ENCODE peak calls at places on chromosomes 5 and 9, in seven cellular contexts. X is neural progenitor cell; T is CD8-positive, alpha-beta T cell; N is lung; F is ovary; A is A673; J is lower lobe of right lung. S is an unnamed sample.
A peak's percentile ranks its signal among the peaks of the same experiment; 100 is the strongest.

GRCh38 chr5:126972062-126972895 is 58.1 kb downstream of the MARCHF3 start:
- DNase-seq in F (no peak), N (no peak), T (peak; percentile 38), J (no peak), X (no peak), A (no peak), S (no peak)

GRCh38 chr9:36843964-36844363 is 190.1 kb downstream of the PAX5 start:
- DNase-seq in J (no peak), N (no peak), A (no peak), T (no peak), X (no peak), F (no peak), S (no peak)

GRCh38 chr9:22893196-22893843 is 446.7 kb downstream of the DMRTA1 start:
- DNase-seq in J (no peak), T (no peak), A (no peak), N (no peak), X (no peak), F (no peak), S (peak; percentile 54)

GRCh38 chr9:14987858-14988257 is 77.6 kb upstream of the FREM1 start:
- DNase-seq in J (no peak), X (no peak), N (no peak), T (no peak), A (no peak), F (no peak), S (no peak)

GRCh38 chr5:163434410-163434866 is 3.0 kb upstream of the CCNG1 start:
- DNase-seq in X (no peak), J (no peak), F (peak; percentile 19), T (no peak), A (no peak), N (no peak), S (no peak)

GRCh38 chr9:75228893-75229292 is 140.6 kb downstream of the OSTF1 start:
- DNase-seq in J (no peak), F (no peak), N (no peak), T (no peak), X (no peak), A (no peak), S (no peak)

GRCh38 chr9:127516835-127517607 is 65.7 kb downstream of the LRSAM1 start:
- DNase-seq in T (no peak), X (no peak), J (no peak), N (no peak), F (no peak), A (no peak), S (no peak)

GRCh38 chr5:138132543-138132942 is 6.7 kb downstream of the NME5 start:
- DNase-seq in X (no peak), F (no peak), N (no peak), A (no peak), J (no peak), T (no peak), S (no peak)

GRCh38 chr9:21527579-21527978 is 45.5 kb upstream of the IFNE start:
- DNase-seq in F (no peak), T (no peak), A (no peak), N (no peak), X (no peak), J (no peak), S (no peak)

GRCh38 chr5:38607396-38607795 is 51.0 kb upstream of the LIFR start:
- DNase-seq in X (no peak), N (no peak), F (peak; percentile 31), A (no peak), T (no peak), J (no peak), S (no peak)

GRCh38 chr5:38608877-38609276 is 52.4 kb upstream of the LIFR start:
- DNase-seq in A (no peak), X (no peak), N (no peak), J (no peak), F (no peak), T (no peak), S (no peak)

GRCh38 chr5:38605610-38606009 is 49.2 kb upstream of the LIFR start:
- DNase-seq in T (no peak), X (no peak), J (no peak), N (no peak), A (no peak), F (no peak), S (no peak)

GRCh38 chr5:38603691-38604090 is 47.2 kb upstream of the LIFR start:
- DNase-seq in A (no peak), N (no peak), F (no peak), T (no peak), X (no peak), J (no peak), S (no peak)

GRCh38 chr5:38607930-38608545 is 51.6 kb upstream of the LIFR start:
- DNase-seq in X (no peak), T (no peak), N (no peak), J (no peak), F (no peak), A (no peak), S (peak; percentile 66)
- H3K4me3 ChIP-seq in X (no peak overlapping the region), T (no peak overlapping the region), N (no peak overlapping the region), J (no peak overlapping the region), F (no peak overlapping the region), A (no peak overlapping the region), S (peak overlapping the region; percentile 2)

GRCh38 chr9:18060304-18060934 is 413.5 kb upstream of the ADAMTSL1 start:
- DNase-seq in J (no peak), T (no peak), X (no peak), N (no peak), F (no peak), A (no peak), S (no peak)
- TF ChIP-seq CTCF in J (no peak), T (no peak), X (peak; percentile 57), N (no peak), F (no peak), A (peak; percentile 35), S (peak; percentile 20)

GRCh38 chr9:5512658-5513452 is 2.5 kb downstream of the PDCD1LG2 start:
- DNase-seq in N (no peak), T (no peak), X (no peak), J (no peak), F (no peak), A (no peak), S (no peak)
- H3K4me3 ChIP-seq in N (no peak overlapping the region), T (no peak overlapping the region), X (no peak overlapping the region), J (no peak overlapping the region), F (no peak overlapping the region), A (no peak overlapping the region), S (no peak overlapping the region)

DNA sequence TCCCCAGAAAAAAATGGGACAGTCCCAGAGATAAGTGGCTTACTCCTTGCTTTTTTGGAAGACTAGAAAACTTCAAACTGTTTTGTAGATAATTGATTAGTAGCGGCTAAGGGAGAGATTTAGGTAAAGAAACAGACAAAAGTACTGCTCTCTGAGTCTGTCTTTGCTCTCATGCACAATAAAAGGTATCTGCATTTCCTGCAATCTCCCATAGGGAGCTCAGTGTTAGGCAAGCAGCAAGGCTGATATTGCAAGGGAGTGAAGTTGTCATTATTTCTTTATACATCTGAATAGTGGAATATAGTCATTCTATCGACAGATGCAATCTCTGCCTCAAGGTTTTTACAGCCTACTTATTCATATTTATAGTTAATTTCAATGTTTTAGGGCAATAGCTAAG is 54.9 kb upstream of the CAMK4 start:
- DNase-seq in F (no peak), J (no peak), A (no peak), N (no peak), X (no peak), T (no peak), S (no peak)
- TF ChIP-seq CTCF in F (no peak), J (no peak), A (no peak), N (no peak), X (peak; percentile 13), T (no peak), S (no peak)

GRCh38 chr9:89364664-89365531 is 46.6 kb downstream of the SECISBP2 start:
- DNase-seq in A (no peak), N (no peak), X (no peak), J (no peak), T (no peak), F (no peak), S (no peak)
- H3K4me3 ChIP-seq in A (no peak overlapping the region), N (no peak overlapping the region), X (no peak overlapping the region), J (no peak overlapping the region), T (no peak overlapping the region), F (no peak overlapping the region), S (no peak overlapping the region)

GRCh38 chr5:55868846-55869245 is 17.7 kb downstream of the IL31RA start:
- DNase-seq in T (no peak), N (peak; percentile 31), A (peak; percentile 27), J (no peak), X (no peak), F (no peak), S (no peak)

GRCh38 chr5:55869847-55870246 is 18.7 kb downstream of the IL31RA start:
- DNase-seq in F (no peak), N (no peak), J (no peak), T (no peak), A (no peak), X (no peak), S (no peak)

GRCh38 chr5:55877655-55878054 is 26.5 kb downstream of the IL31RA start:
- DNase-seq in T (no peak), X (no peak), F (no peak), J (no peak), N (no peak), A (no peak), S (no peak)

DNA sequence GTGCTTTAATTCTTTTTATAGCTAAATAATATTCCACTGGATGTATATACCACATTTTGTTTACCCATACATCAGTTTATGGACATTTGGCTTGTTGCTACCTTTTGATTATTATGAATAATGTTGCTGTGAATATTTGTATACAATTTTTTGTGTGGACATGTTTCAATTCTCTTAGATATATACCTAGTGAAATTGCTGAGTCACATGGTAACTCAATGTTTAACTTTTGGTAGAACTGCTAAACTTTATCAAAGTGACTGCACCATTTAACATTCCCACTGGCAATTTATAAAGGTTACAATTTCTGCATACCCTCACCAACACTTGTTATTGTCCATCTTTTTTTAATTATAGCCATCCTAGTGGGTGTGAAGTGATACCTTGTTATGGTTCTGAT is 22.1 kb downstream of the IL31RA start:
- DNase-seq in J (no peak), X (no peak), T (no peak), A (no peak), N (no peak), F (no peak), S (no peak)
- TF ChIP-seq CTCF in J (no peak), X (no peak), T (no peak), A (no peak), N (no peak), F (no peak), S (no peak)

DNA sequence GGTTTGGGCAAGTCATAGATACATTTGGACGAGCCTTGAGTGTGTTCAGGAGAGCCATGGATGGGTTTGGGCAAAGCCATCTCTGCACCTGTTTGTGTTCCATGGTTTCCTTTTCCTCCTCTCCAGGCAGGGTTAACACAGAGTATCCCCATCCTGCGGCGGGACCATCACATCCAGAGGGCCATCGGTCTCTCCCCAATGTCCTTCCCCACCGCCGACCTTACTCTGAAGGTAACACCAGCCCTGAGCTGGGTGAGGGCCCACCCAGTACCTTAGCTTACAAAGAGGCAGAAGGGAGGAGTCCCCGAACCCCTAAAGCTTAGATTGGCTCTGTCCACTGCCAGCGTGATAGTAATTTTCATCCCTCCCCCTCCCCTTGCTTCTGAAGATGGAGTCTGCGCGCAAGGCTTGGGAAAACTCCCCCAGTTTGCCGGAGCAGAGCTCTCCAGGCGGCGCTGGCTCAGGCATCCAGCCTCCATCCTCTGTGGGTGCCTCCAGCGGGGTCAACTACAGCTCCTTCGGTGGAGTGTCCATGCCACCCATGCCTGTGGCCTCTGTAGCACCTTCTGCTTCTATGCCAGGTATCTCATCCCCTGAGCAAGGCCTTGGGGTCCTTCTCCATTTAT is 18.0 kb upstream of the POMT1 start:
- DNase-seq in J (peak; percentile 32), A (no peak), F (no peak), X (no peak), N (no peak), T (no peak), S (no peak)
- H3K4me3 ChIP-seq in J (no peak overlapping the region), A (no peak overlapping the region), F (no peak overlapping the region), X (no peak overlapping the region), N (no peak overlapping the region), T (no peak overlapping the region), S (no peak overlapping the region)